ENCODE peak calls at places on chromosomes 6 and 20, in five cellular contexts. G is putamen, N is HT-29, L is AG10803, R is nucleus accumbens. K is an unnamed sample.

GRCh38 chr6:19052219-19052618 is 665.1 kb downstream of the RNF144B start:
- DNase-seq in G (peak; percentile 34), N (no peak), L (peak; percentile 31), R (no peak), K (no peak)

GRCh38 chr6:54813901-54814300 is 32.7 kb upstream of the FAM83B start:
- DNase-seq in G (no peak), N (no peak), L (peak; percentile 7), R (no peak), K (no peak)

GRCh38 chr6:169933251-169933821 is 181.9 kb downstream of the ERMARD start:
- DNase-seq in G (no peak), N (no peak), L (no peak), R (no peak), K (no peak)

GRCh38 chr6:106628658-106629102 is 618 bp downstream of the RTN4IP1 start:
- DNase-seq in G (no peak), N (peak; percentile 52), L (peak; percentile 4), R (no peak), K (no peak)

GRCh38 chr6:112367655-112368054 is 20.5 kb downstream of the RFPL4B start:
- DNase-seq in G (no peak), N (no peak), L (no peak), R (no peak), K (no peak)

GRCh38 chr6:19719691-19720127 is 117.5 kb upstream of the ID4 start:
- DNase-seq in G (no peak), N (no peak), L (peak; percentile 79), R (no peak), K (no peak)

GRCh38 chr6:138848461-138848860 is 52.6 kb downstream of the ECT2L start:
- DNase-seq in G (no peak), N (no peak), L (no peak), R (no peak), K (no peak)

GRCh38 chr6:41344865-41345264 is 9.5 kb downstream of the NCR2 start:
- DNase-seq in G (no peak), N (no peak), L (no peak), R (no peak), K (no peak)

GRCh38 chr6:46062312-46062711 is 46.7 kb upstream of the CLIC5 start:
- DNase-seq in G (no peak), N (peak; percentile 65), L (no peak), R (no peak), K (no peak)

GRCh38 chr6:161644521-161644920 is 370.7 kb upstream of the AGPAT4 start:
- DNase-seq in G (no peak), N (no peak), L (no peak), R (no peak), K (no peak)

GRCh38 chr6:129251669-129252376 is 368.9 kb downstream of the LAMA2 start:
- DNase-seq in G (peak; percentile 69), N (peak; percentile 90), L (peak; percentile 77), R (no peak), K (peak; percentile 40)

GRCh38 chr6:2799936-2800527 is 34.8 kb downstream of the WRNIP1 start:
- DNase-seq in G (no peak), N (no peak), L (no peak), R (no peak), K (no peak)

GRCh38 chr6:116476021-116476678 is 15.0 kb downstream of the CALHM6 start:
- DNase-seq in G (no peak), N (peak; percentile 13), L (peak; percentile 61), R (no peak), K (no peak)

GRCh38 chr6:149190228-149190831 is 127.2 kb upstream of the TAB2 start:
- DNase-seq in G (no peak), N (peak; percentile 75), L (no peak), R (no peak), K (peak; percentile 21)

GRCh38 chr6:82362868-82363267 is 749 bp upstream of the TPBG start:
- DNase-seq in G (no peak), N (no peak), L (peak; percentile 97), R (no peak), K (no peak)

GRCh38 chr6:24321538-24322162 is 36.2 kb downstream of the DCDC2 start:
- DNase-seq in G (no peak), N (no peak), L (no peak), R (no peak), K (no peak)

GRCh38 chr20:63830821-63831593 is at the start of gene ZBTB46:
- DNase-seq in G (no peak), N (peak; percentile 42), L (peak; percentile 24), R (no peak), K (no peak)

GRCh38 chr6:90835584-90836212 is 248.8 kb upstream of the MAP3K7 start:
- DNase-seq in G (no peak), N (no peak), L (no peak), R (no peak), K (no peak)

GRCh38 chr6:10412948-10413849 is 1.7 kb downstream of the TFAP2A start:
- DNase-seq in G (no peak), N (peak; percentile 79), L (no peak), R (no peak), K (no peak)

GRCh38 chr20:51354769-51355319 is 187.7 kb downstream of the NFATC2 start:
- DNase-seq in G (no peak), N (no peak), L (peak; percentile 63), R (no peak), K (no peak)

GRCh38 chr6:139625081-139625939 is 250.9 kb upstream of the CITED2 start:
- DNase-seq in G (no peak), N (no peak), L (no peak), R (no peak), K (no peak)

GRCh38 chr20:51492167-51493092 is 50.1 kb downstream of the NFATC2 start:
- DNase-seq in G (no peak), N (no peak), L (no peak), R (no peak), K (no peak)

GRCh38 chr20:43389839-43390626 is 67.7 kb upstream of the SRSF6 start:
- DNase-seq in G (no peak), N (no peak), L (no peak), R (no peak), K (no peak)

GRCh38 chr6:106339334-106340029 is 13.9 kb upstream of the ATG5 start:
- DNase-seq in G (peak; percentile 39), N (peak; percentile 88), L (peak; percentile 68), R (peak; percentile 4), K (no peak)

GRCh38 chr6:166040292-166040691 is 127.4 kb downstream of the TBXT start:
- DNase-seq in G (no peak), N (no peak), L (no peak), R (no peak), K (no peak)

GRCh38 chr6:122726649-122727048 is 52.9 kb upstream of the FABP7 start:
- DNase-seq in G (no peak), N (peak; percentile 58), L (peak; percentile 8), R (no peak), K (no peak)

GRCh38 chr6:4707011-4707410 is 69.2 kb upstream of the CDYL start:
- DNase-seq in G (no peak), N (no peak), L (no peak), R (no peak), K (no peak)

GRCh38 chr20:60365063-60365640 is 406.9 kb downstream of the CDH26 start:
- DNase-seq in G (no peak), N (peak; percentile 22), L (no peak), R (no peak), K (no peak)

GRCh38 chr6:66772785-66773184 is 1065.8 kb upstream of the EYS start:
- DNase-seq in G (no peak), N (no peak), L (no peak), R (no peak), K (no peak)

GRCh38 chr6:93713974-93714373 is 294.6 kb upstream of the EPHA7 start:
- DNase-seq in G (no peak), N (no peak), L (no peak), R (no peak), K (no peak)

GRCh38 chr20:15339264-15339663 is 1001.9 kb upstream of the FLRT3 start:
- DNase-seq in G (no peak), N (no peak), L (no peak), R (no peak), K (no peak)

GRCh38 chr6:37239511-37239910 is 18.1 kb upstream of the TBC1D22B start:
- DNase-seq in G (no peak), N (no peak), L (peak; percentile 72), R (no peak), K (no peak)

GRCh38 chr6:32154514-32155161 is 697 bp downstream of the PPT2 start:
- DNase-seq in G (peak; percentile 53), N (peak; percentile 83), L (peak; percentile 58), R (peak; percentile 57), K (peak; percentile 45)

GRCh38 chr6:74368746-74369145 is 672.7 kb downstream of the CD109 start:
- DNase-seq in G (no peak), N (no peak), L (no peak), R (no peak), K (no peak)

GRCh38 chr6:134584809-134585528 is 267.1 kb upstream of the SGK1 start:
- DNase-seq in G (no peak), N (no peak), L (no peak), R (no peak), K (no peak)

GRCh38 chr6:107976267-107976783 is 18.3 kb upstream of the SEC63 start:
- DNase-seq in G (no peak), N (no peak), L (no peak), R (no peak), K (no peak)

GRCh38 chr20:62466806-62467537 is 8.8 kb downstream of the GATA5 start:
- DNase-seq in G (no peak), N (no peak), L (no peak), R (no peak), K (no peak)

GRCh38 chr6:28589234-28589951 is 63.7 kb downstream of the GPX5 start:
- DNase-seq in G (peak; percentile 69), N (peak; percentile 96), L (peak; percentile 88), R (peak; percentile 28), K (no peak)

GRCh38 chr20:35768731-35769664 is 2.8 kb upstream of the PHF20 start:
- DNase-seq in G (peak; percentile 74), N (peak; percentile 80), L (peak; percentile 99), R (peak; percentile 27), K (peak; percentile 12)